ENCODE peak calls at places on chromosomes 11 and 22, in ten cellular contexts. One of them, this sample, is unnamed.

GRCh38 chr11:33658195-33658900 is 42.3 kb downstream of the C11orf91 start:
- DNase-seq in choroid plexus epithelial cell: no peak
- DNase-seq in GM12864: no peak
- DNase-seq in astrocyte of the spinal cord: no peak
- DNase-seq in uterus: no peak
- DNase-seq in cardiac muscle cell: no peak
- DNase-seq in GM20000: no peak
- DNase-seq in SK-N-SH: no peak
- DNase-seq in left ventricle myocardium inferior: no peak
- DNase-seq in tibial artery: no peak
- DNase-seq in this sample: no peak

GRCh38 chr11:112453601-112454577 is 193.2 kb upstream of the PLET1 start:
- DNase-seq in left ventricle myocardium inferior: no peak
- DNase-seq in GM12864: peak; percentile 7
- DNase-seq in GM20000: peak; percentile 42
- DNase-seq in uterus: no peak
- DNase-seq in cardiac muscle cell: peak; percentile 52
- DNase-seq in choroid plexus epithelial cell: peak; percentile 47
- DNase-seq in tibial artery: no peak
- DNase-seq in astrocyte of the spinal cord: peak; percentile 8
- DNase-seq in SK-N-SH: peak; percentile 51
- DNase-seq in this sample: peak; percentile 9

GRCh38 chr11:57214087-57214395 is 23.0 kb downstream of the APLNR start:
- DNase-seq in GM20000: no peak
- DNase-seq in astrocyte of the spinal cord: peak; percentile 4
- DNase-seq in choroid plexus epithelial cell: no peak
- DNase-seq in tibial artery: no peak
- DNase-seq in left ventricle myocardium inferior: no peak
- DNase-seq in GM12864: no peak
- DNase-seq in uterus: no peak
- DNase-seq in cardiac muscle cell: peak; percentile 33
- DNase-seq in SK-N-SH: no peak
- DNase-seq in this sample: no peak

GRCh38 chr11:15826826-15827225 is 529.5 kb downstream of the SOX6 start:
- DNase-seq in uterus: no peak
- DNase-seq in astrocyte of the spinal cord: no peak
- DNase-seq in left ventricle myocardium inferior: peak; percentile 40
- DNase-seq in SK-N-SH: peak; percentile 63
- DNase-seq in GM12864: no peak
- DNase-seq in choroid plexus epithelial cell: peak; percentile 21
- DNase-seq in GM20000: peak; percentile 21
- DNase-seq in tibial artery: no peak
- DNase-seq in cardiac muscle cell: peak; percentile 71
- DNase-seq in this sample: no peak

GRCh38 chr11:103652013-103652412 is 384.4 kb upstream of the DDI1 start:
- DNase-seq in GM20000: no peak
- DNase-seq in left ventricle myocardium inferior: no peak
- DNase-seq in choroid plexus epithelial cell: no peak
- DNase-seq in uterus: no peak
- DNase-seq in GM12864: no peak
- DNase-seq in cardiac muscle cell: peak; percentile 18
- DNase-seq in SK-N-SH: no peak
- DNase-seq in tibial artery: no peak
- DNase-seq in astrocyte of the spinal cord: peak; percentile 39
- DNase-seq in this sample: no peak

GRCh38 chr11:92083123-92083522 is 141.5 kb upstream of the FAT3 start:
- DNase-seq in GM12864: no peak
- DNase-seq in cardiac muscle cell: no peak
- DNase-seq in choroid plexus epithelial cell: no peak
- DNase-seq in GM20000: no peak
- DNase-seq in SK-N-SH: no peak
- DNase-seq in tibial artery: no peak
- DNase-seq in left ventricle myocardium inferior: no peak
- DNase-seq in uterus: no peak
- DNase-seq in astrocyte of the spinal cord: no peak
- DNase-seq in this sample: no peak

GRCh38 chr11:1943576-1943975 is 3.6 kb upstream of the MRPL23 start:
- DNase-seq in choroid plexus epithelial cell: no peak
- DNase-seq in uterus: peak; percentile 13
- DNase-seq in cardiac muscle cell: no peak
- DNase-seq in left ventricle myocardium inferior: no peak
- DNase-seq in astrocyte of the spinal cord: no peak
- DNase-seq in GM12864: no peak
- DNase-seq in tibial artery: no peak
- DNase-seq in GM20000: no peak
- DNase-seq in SK-N-SH: no peak
- DNase-seq in this sample: no peak

GRCh38 chr11:59705281-59705680 is 8.4 kb downstream of the OR10V1 start:
- DNase-seq in left ventricle myocardium inferior: no peak
- DNase-seq in choroid plexus epithelial cell: no peak
- DNase-seq in uterus: no peak
- DNase-seq in tibial artery: no peak
- DNase-seq in astrocyte of the spinal cord: no peak
- DNase-seq in GM12864: no peak
- DNase-seq in cardiac muscle cell: no peak
- DNase-seq in GM20000: no peak
- DNase-seq in SK-N-SH: no peak
- DNase-seq in this sample: no peak

GRCh38 chr11:104122008-104122635 is 41.8 kb downstream of the PDGFD start:
- DNase-seq in tibial artery: no peak
- DNase-seq in GM20000: no peak
- DNase-seq in left ventricle myocardium inferior: no peak
- DNase-seq in GM12864: no peak
- DNase-seq in cardiac muscle cell: no peak
- DNase-seq in SK-N-SH: no peak
- DNase-seq in choroid plexus epithelial cell: no peak
- DNase-seq in uterus: no peak
- DNase-seq in astrocyte of the spinal cord: no peak
- DNase-seq in this sample: no peak

GRCh38 chr11:79486239-79486984 is 45.6 kb upstream of the TENM4 start:
- DNase-seq in SK-N-SH: no peak
- DNase-seq in tibial artery: no peak
- DNase-seq in left ventricle myocardium inferior: no peak
- DNase-seq in cardiac muscle cell: no peak
- DNase-seq in GM20000: no peak
- DNase-seq in astrocyte of the spinal cord: no peak
- DNase-seq in uterus: no peak
- DNase-seq in choroid plexus epithelial cell: no peak
- DNase-seq in GM12864: no peak
- DNase-seq in this sample: no peak

GRCh38 chr11:79488286-79488685 is 47.5 kb upstream of the TENM4 start:
- DNase-seq in astrocyte of the spinal cord: no peak
- DNase-seq in SK-N-SH: no peak
- DNase-seq in GM20000: no peak
- DNase-seq in tibial artery: no peak
- DNase-seq in choroid plexus epithelial cell: no peak
- DNase-seq in uterus: peak; percentile 34
- DNase-seq in GM12864: no peak
- DNase-seq in left ventricle myocardium inferior: no peak
- DNase-seq in cardiac muscle cell: peak; percentile 65
- DNase-seq in this sample: no peak

GRCh38 chr11:79487412-79487811 is 46.6 kb upstream of the TENM4 start:
- DNase-seq in uterus: no peak
- DNase-seq in GM12864: no peak
- DNase-seq in left ventricle myocardium inferior: no peak
- DNase-seq in SK-N-SH: no peak
- DNase-seq in astrocyte of the spinal cord: no peak
- DNase-seq in cardiac muscle cell: no peak
- DNase-seq in choroid plexus epithelial cell: no peak
- DNase-seq in tibial artery: no peak
- DNase-seq in GM20000: no peak
- DNase-seq in this sample: no peak

GRCh38 chr11:79484872-79485271 is 44.0 kb upstream of the TENM4 start:
- DNase-seq in GM12864: no peak
- DNase-seq in left ventricle myocardium inferior: no peak
- DNase-seq in choroid plexus epithelial cell: no peak
- DNase-seq in SK-N-SH: no peak
- DNase-seq in tibial artery: no peak
- DNase-seq in astrocyte of the spinal cord: no peak
- DNase-seq in GM20000: no peak
- DNase-seq in uterus: no peak
- DNase-seq in cardiac muscle cell: no peak
- DNase-seq in this sample: no peak

DNA sequence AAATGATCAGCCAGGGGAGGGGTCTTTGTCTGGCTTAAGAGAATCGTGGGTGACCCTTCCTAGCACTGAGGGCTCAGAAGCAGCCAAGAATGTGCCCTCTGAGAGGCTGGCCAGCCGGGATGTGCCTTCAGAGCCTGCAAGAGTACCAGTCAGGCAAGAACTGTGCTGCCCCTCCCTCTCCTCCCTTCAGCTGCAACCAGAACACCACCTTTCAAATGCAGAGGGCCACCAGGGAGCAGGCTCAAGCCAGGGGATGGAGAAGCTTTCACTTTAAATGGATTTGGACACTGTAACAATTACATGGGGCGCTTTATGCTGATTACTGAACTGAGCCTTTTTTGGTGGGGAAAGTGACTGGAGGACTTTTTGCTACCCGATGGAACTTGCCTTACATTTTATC is 44.9 kb upstream of the TENM4 start:
- DNase-seq in astrocyte of the spinal cord: no peak
- DNase-seq in left ventricle myocardium inferior: no peak
- DNase-seq in uterus: no peak
- DNase-seq in cardiac muscle cell: no peak
- DNase-seq in choroid plexus epithelial cell: no peak
- DNase-seq in GM20000: no peak
- DNase-seq in SK-N-SH: no peak
- DNase-seq in tibial artery: no peak
- DNase-seq in GM12864: no peak
- DNase-seq in this sample: no peak
- TF ChIP-seq CTCF in astrocyte of the spinal cord: no peak
- TF ChIP-seq CTCF in left ventricle myocardium inferior: no peak
- TF ChIP-seq CTCF in uterus: no peak
- TF ChIP-seq CTCF in cardiac muscle cell: no peak
- TF ChIP-seq CTCF in choroid plexus epithelial cell: no peak
- TF ChIP-seq CTCF in GM20000: no peak
- TF ChIP-seq CTCF in SK-N-SH: no peak
- TF ChIP-seq CTCF in tibial artery: no peak
- TF ChIP-seq CTCF in GM12864: no peak
- TF ChIP-seq CTCF in this sample: no peak

GRCh38 chr22:21641795-21642583 is at the start of gene SDF2L1:
- DNase-seq in SK-N-SH: peak; percentile 98
- DNase-seq in astrocyte of the spinal cord: peak; percentile 99
- DNase-seq in GM12864: peak; percentile 94
- DNase-seq in GM20000: peak; percentile 99
- DNase-seq in left ventricle myocardium inferior: peak; percentile 98
- DNase-seq in uterus: peak; percentile 98
- DNase-seq in cardiac muscle cell: peak; percentile 99
- DNase-seq in tibial artery: peak; percentile 99
- DNase-seq in choroid plexus epithelial cell: peak; percentile 99
- DNase-seq in this sample: peak; percentile 98
- TF ChIP-seq CTCF in SK-N-SH: peak; percentile 1
- TF ChIP-seq CTCF in astrocyte of the spinal cord: no peak
- TF ChIP-seq CTCF in GM12864: no peak
- TF ChIP-seq CTCF in GM20000: no peak
- TF ChIP-seq CTCF in left ventricle myocardium inferior: peak; percentile 41
- TF ChIP-seq CTCF in uterus: no peak
- TF ChIP-seq CTCF in cardiac muscle cell: no peak
- TF ChIP-seq CTCF in tibial artery: no peak
- TF ChIP-seq CTCF in choroid plexus epithelial cell: no peak
- TF ChIP-seq CTCF in this sample: no peak

GRCh38 chr22:20117656-20118571 is 888 bp upstream of the TRMT2A start:
- DNase-seq in choroid plexus epithelial cell: peak; percentile 34
- DNase-seq in tibial artery: no peak
- DNase-seq in GM12864: no peak
- DNase-seq in cardiac muscle cell: peak; percentile 30
- DNase-seq in GM20000: peak; percentile 77
- DNase-seq in SK-N-SH: no peak
- DNase-seq in uterus: no peak
- DNase-seq in left ventricle myocardium inferior: peak; percentile 30
- DNase-seq in astrocyte of the spinal cord: no peak
- DNase-seq in this sample: no peak

GRCh38 chr22:20116376-20116950 is 559 bp downstream of the RANBP1 start:
- DNase-seq in SK-N-SH: no peak
- DNase-seq in uterus: peak; percentile 41
- DNase-seq in tibial artery: no peak
- DNase-seq in GM20000: peak; percentile 62
- DNase-seq in GM12864: no peak
- DNase-seq in left ventricle myocardium inferior: peak; percentile 39
- DNase-seq in choroid plexus epithelial cell: no peak
- DNase-seq in astrocyte of the spinal cord: no peak
- DNase-seq in cardiac muscle cell: no peak
- DNase-seq in this sample: no peak

GRCh38 chr22:20114506-20115475 is 1.1 kb upstream of the RANBP1 start:
- DNase-seq in choroid plexus epithelial cell: no peak
- DNase-seq in left ventricle myocardium inferior: peak; percentile 11
- DNase-seq in tibial artery: no peak
- DNase-seq in astrocyte of the spinal cord: no peak
- DNase-seq in GM12864: no peak
- DNase-seq in cardiac muscle cell: no peak
- DNase-seq in uterus: no peak
- DNase-seq in SK-N-SH: no peak
- DNase-seq in GM20000: no peak
- DNase-seq in this sample: no peak

GRCh38 chr22:20116951-20117645 is at the start of gene TRMT2A:
- DNase-seq in uterus: peak; percentile 99
- DNase-seq in GM12864: peak; percentile 91
- DNase-seq in cardiac muscle cell: peak; percentile 99
- DNase-seq in choroid plexus epithelial cell: peak; percentile 99
- DNase-seq in tibial artery: peak; percentile 99
- DNase-seq in left ventricle myocardium inferior: peak; percentile 99
- DNase-seq in SK-N-SH: peak; percentile 99
- DNase-seq in astrocyte of the spinal cord: peak; percentile 99
- DNase-seq in GM20000: peak; percentile 100
- DNase-seq in this sample: peak; percentile 98

DNA sequence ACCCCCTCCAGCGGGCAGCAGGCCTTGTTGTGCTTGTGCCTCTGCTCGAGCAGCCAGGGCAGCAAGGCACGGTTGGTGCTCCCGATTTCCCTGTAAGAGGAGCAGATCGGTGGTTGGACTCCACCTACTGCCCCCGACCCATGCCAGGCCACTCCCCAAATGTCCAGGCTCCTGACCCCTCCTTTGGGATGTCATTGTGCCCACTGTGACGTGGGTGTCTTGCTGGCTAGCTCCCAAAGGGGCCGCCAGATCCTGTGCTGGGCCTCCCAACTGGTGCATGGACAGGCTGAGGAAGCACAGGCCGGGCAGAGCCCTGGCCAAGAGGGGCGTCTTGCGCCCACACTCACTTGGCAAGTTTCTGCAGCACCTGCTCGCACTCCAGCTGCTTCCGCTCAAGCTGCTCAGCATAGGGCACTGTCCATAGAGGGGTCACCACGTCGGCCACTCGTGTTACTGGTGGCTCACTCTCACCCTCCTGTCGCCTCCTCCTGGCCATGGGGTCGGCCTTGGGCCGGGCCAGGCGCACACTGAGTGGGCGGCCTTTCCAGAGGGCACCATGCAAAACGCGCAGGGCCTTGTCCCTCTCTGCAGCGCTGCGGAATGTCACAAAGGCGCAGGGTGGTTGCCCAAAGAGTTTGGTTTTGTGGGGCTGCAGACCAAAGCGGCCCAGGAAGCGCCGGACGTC is at the start of gene RANBP1:
- DNase-seq in SK-N-SH: no peak
- DNase-seq in choroid plexus epithelial cell: no peak
- DNase-seq in cardiac muscle cell: no peak
- DNase-seq in left ventricle myocardium inferior: peak; percentile 13
- DNase-seq in GM12864: no peak
- DNase-seq in GM20000: no peak
- DNase-seq in tibial artery: no peak
- DNase-seq in uterus: no peak
- DNase-seq in astrocyte of the spinal cord: no peak
- DNase-seq in this sample: no peak
- TF ChIP-seq CTCF in SK-N-SH: no peak
- TF ChIP-seq CTCF in choroid plexus epithelial cell: no peak
- TF ChIP-seq CTCF in cardiac muscle cell: no peak
- TF ChIP-seq CTCF in left ventricle myocardium inferior: no peak
- TF ChIP-seq CTCF in GM12864: no peak
- TF ChIP-seq CTCF in GM20000: no peak
- TF ChIP-seq CTCF in tibial artery: no peak
- TF ChIP-seq CTCF in uterus: no peak
- TF ChIP-seq CTCF in astrocyte of the spinal cord: no peak
- TF ChIP-seq CTCF in this sample: no peak

GRCh38 chr11:122788781-122789535 is 49.3 kb upstream of the CRTAM start:
- DNase-seq in GM12864: no peak
- DNase-seq in cardiac muscle cell: no peak
- DNase-seq in GM20000: no peak
- DNase-seq in uterus: no peak
- DNase-seq in left ventricle myocardium inferior: no peak
- DNase-seq in tibial artery: no peak
- DNase-seq in choroid plexus epithelial cell: no peak
- DNase-seq in SK-N-SH: no peak
- DNase-seq in astrocyte of the spinal cord: no peak
- DNase-seq in this sample: no peak
- TF ChIP-seq CTCF in GM12864: peak; percentile 25
- TF ChIP-seq CTCF in cardiac muscle cell: no peak
- TF ChIP-seq CTCF in GM20000: no peak
- TF ChIP-seq CTCF in uterus: no peak
- TF ChIP-seq CTCF in left ventricle myocardium inferior: no peak
- TF ChIP-seq CTCF in tibial artery: no peak
- TF ChIP-seq CTCF in choroid plexus epithelial cell: peak; percentile 18
- TF ChIP-seq CTCF in SK-N-SH: peak; percentile 48
- TF ChIP-seq CTCF in astrocyte of the spinal cord: no peak
- TF ChIP-seq CTCF in this sample: no peak

This sample was measured in B cell.